ENCODE peak calls at places on chromosomes 5 and 9, in four cellular contexts. X, W, D and Z are unnamed samples. For H3K27me3 and H3K9me3, the result is how much of the 10 kb centered on the place peaks cover.

GRCh38 chr9:126057036-126057435 is 269.6 kb upstream of the MVB12B start:
- DNase-seq in X (no peak), W (no peak), D (no peak), Z (no peak)

GRCh38 chr9:74001382-74001781 is 495.8 kb upstream of the RORB start:
- DNase-seq in X (no peak), W (no peak), D (no peak), Z (no peak)

GRCh38 chr5:137264573-137264972 is 234.6 kb downstream of the SPOCK1 start:
- DNase-seq in X (no peak), W (no peak), D (no peak), Z (no peak)

GRCh38 chr5:127063236-127063913 is 9.9 kb downstream of the C5orf63 start:
- DNase-seq in X (no peak), W (no peak), D (no peak), Z (no peak)

GRCh38 chr5:142584843-142585242 is 101.0 kb downstream of the FGF1 start:
- DNase-seq in X (no peak), W (no peak), D (no peak), Z (no peak)

GRCh38 chr5:39501403-39501802 is 76.6 kb upstream of the DAB2 start:
- DNase-seq in X (no peak), W (peak), D (no peak), Z (no peak)

GRCh38 chr5:127995556-127995955 is 88.0 kb upstream of the SLC12A2 start:
- DNase-seq in X (no peak), W (no peak), D (no peak), Z (no peak)

GRCh38 chr9:110016340-110016739 is 191.6 kb downstream of the C9orf152 start:
- DNase-seq in X (no peak), W (no peak), D (peak), Z (no peak)

GRCh38 chr5:462051-462481 is 19.1 kb downstream of the EXOC3 start:
- DNase-seq in X (no peak), W (no peak), D (no peak), Z (no peak)

GRCh38 chr9:93590609-93591234 is 14.3 kb downstream of the PHF2 start:
- DNase-seq in X (no peak), W (no peak), D (no peak), Z (no peak)

GRCh38 chr5:34459908-34460307 is 196.2 kb upstream of the RAI14 start:
- DNase-seq in X (no peak), W (no peak), D (no peak), Z (no peak)

GRCh38 chr9:34098307-34098706 is 28.2 kb downstream of the DCAF12 start:
- DNase-seq in X (no peak), W (no peak), D (no peak), Z (no peak)

GRCh38 chr5:1091632-1092031 is 20.2 kb downstream of the SLC12A7 start:
- DNase-seq in X (no peak), W (no peak), D (no peak), Z (no peak)

GRCh38 chr9:124800306-124801259 is 23.6 kb downstream of the OLFML2A start:
- DNase-seq in X (no peak), W (no peak), D (no peak), Z (no peak)

GRCh38 chr9:6689893-6690634 is 44.5 kb upstream of the GLDC start:
- DNase-seq in X (no peak), W (no peak), D (no peak), Z (no peak)

GRCh38 chr5:132369012-132369470 is 469 bp upstream of the SLC22A5 start:
- DNase-seq in X (no peak), W (no peak), D (no peak), Z (no peak)

GRCh38 chr9:70438341-70438924 is 24.0 kb upstream of the KLF9 start:
- DNase-seq in X (no peak), W (peak), D (no peak), Z (no peak)

GRCh38 chr5:8057764-8058163 is 188.8 kb downstream of the MTRR start:
- DNase-seq in X (no peak), W (no peak), D (peak), Z (no peak)

GRCh38 chr9:111527347-111527746 is 2.4 kb downstream of the ZNF483 start:
- DNase-seq in X (no peak), W (no peak), D (no peak), Z (no peak)

GRCh38 chr5:155250601-155251000 is 237.0 kb downstream of the KIF4B start:
- DNase-seq in X (no peak), W (no peak), D (no peak), Z (no peak)

GRCh38 chr9:132987021-132987620 is 8.6 kb downstream of the GFI1B start:
- DNase-seq in X (no peak), W (no peak), D (no peak), Z (no peak)

GRCh38 chr9:119818726-119819435 is 449.6 kb upstream of the BRINP1 start:
- DNase-seq in X (no peak), W (no peak), D (no peak), Z (no peak)

GRCh38 chr9:19085295-19085694 is 17.4 kb downstream of the HAUS6 start:
- DNase-seq in X (no peak), W (no peak), D (no peak), Z (no peak)

GRCh38 chr9:130408669-130409068 is 36.1 kb upstream of the ASS1 start:
- DNase-seq in X (no peak), W (no peak), D (no peak), Z (no peak)

GRCh38 chr9:16726718-16727451 is 143.6 kb downstream of the BNC2 start:
- DNase-seq in X (no peak), W (peak), D (peak), Z (no peak)

GRCh38 chr9:136709454-136710109 is 2.8 kb upstream of the DIPK1B start:
- DNase-seq in X (no peak), W (no peak), D (no peak), Z (no peak)

GRCh38 chr9:13429271-13429670 is 149.8 kb upstream of the MPDZ start:
- DNase-seq in X (no peak), W (no peak), D (no peak), Z (no peak)

GRCh38 chr9:127778280-127779135 is at the start of gene SH2D3C:
- DNase-seq in X (no peak), W (no peak), D (no peak), Z (peak)

GRCh38 chr5:180519098-180519497 is 24.9 kb downstream of the CNOT6 start:
- DNase-seq in X (no peak), W (no peak), D (no peak), Z (no peak)

GRCh38 chr9:87711857-87712800 is 13.8 kb upstream of the CTSL start:
- DNase-seq in X (no peak), W (peak), D (no peak), Z (no peak)

GRCh38 chr5:19240150-19240549 is 747.9 kb downstream of the CDH18 start:
- DNase-seq in X (no peak), W (peak), D (no peak), Z (no peak)

GRCh38 chr5:71601222-71602026 is 14.3 kb downstream of the MCCC2 start:
- DNase-seq in X (peak), W (peak), D (peak), Z (peak)

GRCh38 chr9:36903541-36904435 is 130.3 kb downstream of the PAX5 start:
- DNase-seq in X (no peak), W (peak), D (no peak), Z (no peak)
- H3K27me3 ChIP-seq in X (under half), W (half or more), D (under half), Z (under half)

GRCh38 chr9:137989156-137989555 is 111.6 kb downstream of the CACNA1B start:
- DNase-seq in X (no peak), W (no peak), D (no peak), Z (no peak)
- H3K9me3 ChIP-seq in X (under half), W (under half), D (half or more), Z (under half)

GRCh38 chr5:51389582-51390463 is 6.6 kb downstream of the ISL1 start:
- DNase-seq in X (no peak), W (no peak), D (no peak), Z (no peak)
- H3K27ac ChIP-seq in X (no peak), W (no peak), D (no peak), Z (no peak)

GRCh38 chr5:139755892-139756671 is 39.5 kb upstream of the PSD2 start:
- DNase-seq in X (no peak), W (no peak), D (no peak), Z (no peak)
- H3K27me3 ChIP-seq in X (under half), W (under half), D (under half), Z (under half)